ENCODE peak calls at places on chromosomes 16 and 17, in nine cellular contexts. V, L, S, G, I, W, H, Q and E are unnamed samples.

GRCh38 chr17:36705651-36706436 is 104.5 kb downstream of the MRM1 start:
- DNase-seq in W (peak), G (peak), I (no peak), V (peak), H (peak), S (peak), Q (peak), L (no peak), E (no peak)

GRCh38 chr16:11781773-11782172 is 15.3 kb downstream of the ZC3H7A start:
- DNase-seq in G (peak), W (no peak), L (no peak), Q (no peak), V (no peak), S (no peak), I (no peak), H (peak), E (peak)

GRCh38 chr16:23670137-23670776 is 8.4 kb upstream of the PLK1 start:
- DNase-seq in S (no peak), L (no peak), H (no peak), G (no peak), Q (peak), V (peak), W (no peak), I (peak), E (no peak)

GRCh38 chr16:1080801-1081733 is 8.5 kb downstream of the SSTR5 start:
- DNase-seq in W (no peak), S (no peak), Q (no peak), V (no peak), L (no peak), H (no peak), I (no peak), G (peak), E (no peak)

GRCh38 chr16:75216576-75216975 is 2.2 kb upstream of the CTRB1 start:
- DNase-seq in W (no peak), S (no peak), I (no peak), Q (no peak), V (no peak), L (no peak), H (no peak), G (no peak), E (no peak)

GRCh38 chr16:66525396-66526180 is 24.3 kb downstream of the TK2 start:
- DNase-seq in S (no peak), I (no peak), V (no peak), G (no peak), H (no peak), W (no peak), L (no peak), Q (no peak), E (no peak)

GRCh38 chr17:19386276-19386863 is 620 bp downstream of the MFAP4 start:
- DNase-seq in S (no peak), W (peak), G (peak), V (peak), Q (no peak), H (peak), L (no peak), I (peak), E (no peak)

GRCh38 chr16:86048221-86048620 is 149.3 kb downstream of the IRF8 start:
- DNase-seq in V (no peak), L (no peak), G (no peak), I (no peak), Q (no peak), S (no peak), H (no peak), W (no peak), E (no peak)

GRCh38 chr16:71367243-71367976 is 8.9 kb downstream of the CALB2 start:
- DNase-seq in S (peak), I (no peak), V (peak), H (no peak), W (peak), Q (peak), L (no peak), G (peak), E (no peak)

GRCh38 chr16:70688266-70688742 is 2.5 kb upstream of the MTSS2 start:
- DNase-seq in L (no peak), H (no peak), S (peak), V (peak), I (no peak), W (peak), G (no peak), Q (no peak), E (peak)

GRCh38 chr16:83147244-83147643 is 520.5 kb downstream of the CDH13 start:
- DNase-seq in L (no peak), Q (no peak), V (no peak), S (no peak), I (no peak), H (no peak), G (no peak), W (no peak), E (no peak)

GRCh38 chr17:80779961-80780380 is 211.7 kb upstream of the CHMP6 start:
- DNase-seq in W (no peak), Q (no peak), L (no peak), V (peak), S (no peak), I (no peak), G (no peak), H (no peak), E (no peak)

GRCh38 chr17:50163846-50164696 is 1.7 kb upstream of the SGCA start:
- DNase-seq in W (no peak), V (no peak), Q (no peak), S (no peak), L (no peak), I (no peak), H (no peak), G (no peak), E (no peak)

GRCh38 chr17:46720408-46720807 is 98.1 kb downstream of the WNT3 start:
- DNase-seq in I (no peak), W (no peak), L (no peak), Q (no peak), G (no peak), V (no peak), H (no peak), S (no peak), E (no peak)